ENCODE peak calls at places on chromosome 5, in six cellular contexts. M is IMR-90, Z is A549, G is K562, O is GM12878, Q is HepG2. J is an unnamed sample.

GRCh38 chr5:157785781-157786180 is 42.3 kb downstream of the LSM11 start:
- DNase-seq in Z (no peak), G (no peak), M (no peak), Q (no peak), O (no peak), J (no peak)

GRCh38 chr5:143755969-143756368 is 56.0 kb upstream of the HMHB1 start:
- DNase-seq in Q (peak), M (no peak), O (no peak), G (no peak), Z (no peak), J (no peak)

GRCh38 chr5:9054821-9055589 is 490.9 kb downstream of the SEMA5A start:
- DNase-seq in O (no peak), G (no peak), Z (no peak), M (peak), Q (no peak), J (no peak)

GRCh38 chr5:58318468-58318867 is 141.4 kb downstream of the PLK2 start:
- DNase-seq in G (no peak), M (peak), O (no peak), Q (no peak), Z (no peak), J (no peak)

GRCh38 chr5:134138416-134139376 is 24.2 kb downstream of the TCF7 start:
- DNase-seq in Z (no peak), G (no peak), Q (no peak), M (peak), O (peak), J (no peak)

GRCh38 chr5:85017271-85017670 is 632.6 kb upstream of the EDIL3 start:
- DNase-seq in O (no peak), Z (no peak), Q (no peak), M (peak), G (no peak), J (no peak)

GRCh38 chr5:137488516-137488915 is 10.6 kb downstream of the SPOCK1 start:
- DNase-seq in Q (no peak), Z (no peak), G (no peak), M (no peak), O (no peak), J (no peak)

GRCh38 chr5:41636605-41637004 is 126.2 kb upstream of the PLCXD3 start:
- DNase-seq in M (peak), Z (peak), G (peak), O (no peak), Q (peak), J (peak)

GRCh38 chr5:59587489-59588337 is 305.8 kb downstream of the PDE4D start:
- DNase-seq in G (no peak), Q (no peak), M (peak), Z (peak), O (no peak), J (peak)

DNA sequence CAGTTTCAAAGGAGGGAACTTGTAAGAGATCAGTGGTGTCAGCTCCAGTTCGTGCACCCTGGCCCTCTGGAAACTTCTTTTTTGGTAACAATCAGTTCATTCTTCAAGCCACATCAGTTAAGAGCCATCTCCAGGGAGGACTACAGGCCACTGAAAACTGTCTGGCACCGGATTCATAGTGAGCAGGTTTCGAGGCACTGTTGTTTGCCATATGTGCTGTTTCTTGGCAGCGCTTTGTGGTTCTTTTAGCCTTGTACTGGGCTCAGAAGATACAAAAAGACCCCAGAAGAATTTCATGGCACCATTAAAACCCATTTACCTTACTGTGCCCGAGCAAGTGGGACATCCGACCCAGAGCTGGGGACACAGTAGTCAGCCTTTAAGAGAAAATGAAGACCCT is 68.5 kb downstream of the OTULIN start:
- DNase-seq in G (no peak), Z (no peak), M (no peak), Q (no peak), O (no peak), J (no peak)
- TF ChIP-seq BHLHE40 in G (no peak), Z (no peak), M (no peak), Q (no peak), O (no peak), J (no peak)

GRCh38 chr5:124022966-124023365 is 511.0 kb downstream of the CSNK1G3 start:
- DNase-seq in G (no peak), Z (no peak), O (no peak), Q (no peak), M (no peak), J (no peak)
- TF ChIP-seq BHLHE40 in G (no peak), Z (no peak), O (no peak), Q (no peak), M (no peak), J (no peak)

GRCh38 chr5:89255845-89256463 is 373.0 kb upstream of the MEF2C start:
- DNase-seq in Z (peak), M (peak), G (peak), Q (no peak), O (no peak), J (peak)
- TF ChIP-seq BHLHE40 in Z (no peak), M (no peak), G (no peak), Q (no peak), O (no peak), J (no peak)

GRCh38 chr5:40240671-40241070 is 439.0 kb upstream of the PTGER4 start:
- DNase-seq in Z (no peak), O (no peak), M (no peak), Q (no peak), G (no peak), J (no peak)
- TF ChIP-seq BHLHE40 in Z (no peak), O (no peak), M (no peak), Q (no peak), G (no peak), J (no peak)

J was measured in HEK293T.